ENCODE peak calls at places on chromosomes 3 and 15, in eight cellular contexts. L, W, K, D, I, Z, P and R are unnamed samples.

GRCh38 chr15:81312790-81313543 is 11.0 kb downstream of the STARD5 start:
- DNase-seq in L (peak; percentile 97), W (no peak), K (peak; percentile 89), D (peak; percentile 77), I (no peak), Z (no peak), P (no peak), R (peak; percentile 98)

GRCh38 chr3:83218383-83219200 is 1457.1 kb upstream of the GBE1 start:
- DNase-seq in L (no peak), W (no peak), K (no peak), D (no peak), I (no peak), Z (no peak), P (no peak), R (no peak)

GRCh38 chr3:185335799-185336198 is 27.1 kb upstream of the MAP3K13 start:
- DNase-seq in L (peak; percentile 41), W (no peak), K (no peak), D (no peak), I (no peak), Z (no peak), P (no peak), R (peak; percentile 30)

GRCh38 chr15:35583863-35584528 is 38.0 kb upstream of the DPH6 start:
- DNase-seq in L (peak; percentile 5), W (no peak), K (no peak), D (peak; percentile 10), I (no peak), Z (no peak), P (no peak), R (peak; percentile 30)

GRCh38 chr15:101307897-101308603 is 13.0 kb upstream of the SNRPA1 start:
- DNase-seq in L (no peak), W (no peak), K (no peak), D (no peak), I (no peak), Z (no peak), P (no peak), R (no peak)

GRCh38 chr3:9915252-9916141 is 1.4 kb upstream of the IL17RC start:
- DNase-seq in L (peak; percentile 54), W (peak; percentile 30), K (no peak), D (no peak), I (peak; percentile 39), Z (peak; percentile 16), P (no peak), R (peak; percentile 67)

GRCh38 chr3:111723293-111723963 is 128.3 kb upstream of the ZBED2 start:
- DNase-seq in L (peak; percentile 77), W (no peak), K (peak; percentile 73), D (no peak), I (no peak), Z (no peak), P (no peak), R (peak; percentile 61)

GRCh38 chr3:27680517-27681246 is 41.4 kb downstream of the EOMES start:
- DNase-seq in L (no peak), W (no peak), K (no peak), D (no peak), I (no peak), Z (no peak), P (peak; percentile 52), R (peak; percentile 58)

GRCh38 chr15:66085128-66085527 is 168.4 kb downstream of the MEGF11 start:
- DNase-seq in L (no peak), W (no peak), K (no peak), D (no peak), I (no peak), Z (no peak), P (no peak), R (no peak)

GRCh38 chr3:126117212-126117611 is 33.3 kb upstream of the SLC41A3 start:
- DNase-seq in L (no peak), W (no peak), K (no peak), D (no peak), I (no peak), Z (no peak), P (no peak), R (no peak)

GRCh38 chr15:43648649-43649429 is at the start of gene CATSPER2:
- DNase-seq in L (no peak), W (no peak), K (no peak), D (no peak), I (no peak), Z (no peak), P (no peak), R (no peak)

GRCh38 chr3:94548581-94549316 is 485.9 kb downstream of the NSUN3 start:
- DNase-seq in L (no peak), W (no peak), K (no peak), D (no peak), I (no peak), Z (no peak), P (no peak), R (no peak)

GRCh38 chr15:81789403-81789802 is 256.4 kb downstream of the MEX3B start:
- DNase-seq in L (no peak), W (no peak), K (no peak), D (no peak), I (no peak), Z (no peak), P (no peak), R (no peak)

GRCh38 chr3:31882895-31883294 is 98.2 kb downstream of the OSBPL10 start:
- DNase-seq in L (no peak), W (no peak), K (no peak), D (no peak), I (no peak), Z (no peak), P (no peak), R (no peak)

GRCh38 chr15:89912674-89913396 is at the start of gene ARPIN:
- DNase-seq in L (peak; percentile 69), W (peak; percentile 7), K (no peak), D (peak; percentile 39), I (no peak), Z (no peak), P (peak; percentile 48), R (peak; percentile 62)

GRCh38 chr15:59190291-59190690 is 16.4 kb upstream of the LDHAL6B start:
- DNase-seq in L (no peak), W (no peak), K (no peak), D (no peak), I (no peak), Z (no peak), P (no peak), R (peak; percentile 62)

GRCh38 chr3:122356402-122356801 is 26.6 kb downstream of the MIX23 start:
- DNase-seq in L (peak; percentile 12), W (no peak), K (peak; percentile 10), D (peak; percentile 61), I (no peak), Z (no peak), P (peak; percentile 6), R (peak; percentile 37)

GRCh38 chr3:22685598-22685997 is 517.5 kb upstream of the UBE2E2 start:
- DNase-seq in L (peak; percentile 9), W (no peak), K (no peak), D (no peak), I (no peak), Z (no peak), P (no peak), R (no peak)

GRCh38 chr3:177822826-177823225 is 625.5 kb upstream of the TBL1XR1 start:
- DNase-seq in L (no peak), W (no peak), K (no peak), D (no peak), I (no peak), Z (no peak), P (no peak), R (no peak)

GRCh38 chr3:43296565-43296964 is 10.2 kb downstream of the SNRK start:
- DNase-seq in L (no peak), W (no peak), K (no peak), D (no peak), I (peak; percentile 21), Z (peak; percentile 42), P (no peak), R (no peak)

GRCh38 chr15:40955930-40956542 is 2.8 kb downstream of the CHAC1 start:
- DNase-seq in L (no peak), W (no peak), K (no peak), D (no peak), I (no peak), Z (no peak), P (no peak), R (no peak)

GRCh38 chr3:142542054-142542453 is 36.5 kb downstream of the ATR start:
- DNase-seq in L (no peak), W (no peak), K (no peak), D (no peak), I (no peak), Z (no peak), P (no peak), R (no peak)

GRCh38 chr3:112409061-112409460 is 76.1 kb downstream of the CD200 start:
- DNase-seq in L (no peak), W (no peak), K (no peak), D (no peak), I (no peak), Z (no peak), P (no peak), R (no peak)

GRCh38 chr3:94799420-94800060 is 736.7 kb downstream of the NSUN3 start:
- DNase-seq in L (no peak), W (no peak), K (no peak), D (no peak), I (no peak), Z (no peak), P (no peak), R (no peak)

GRCh38 chr3:62325896-62326295 is 47.5 kb downstream of the FEZF2 start:
- DNase-seq in L (no peak), W (no peak), K (no peak), D (no peak), I (no peak), Z (no peak), P (no peak), R (no peak)

GRCh38 chr3:122219242-122219872 is 35.9 kb downstream of the CASR start:
- DNase-seq in L (no peak), W (no peak), K (no peak), D (no peak), I (no peak), Z (no peak), P (no peak), R (no peak)

GRCh38 chr3:107344722-107345121 is 32.5 kb upstream of the CCDC54 start:
- DNase-seq in L (peak; percentile 21), W (no peak), K (no peak), D (no peak), I (no peak), Z (no peak), P (no peak), R (no peak)

GRCh38 chr3:157650191-157650590 is 147.0 kb upstream of the VEPH1 start:
- DNase-seq in L (no peak), W (no peak), K (no peak), D (no peak), I (no peak), Z (no peak), P (no peak), R (peak; percentile 27)

GRCh38 chr15:77019476-77020331 is 24.8 kb downstream of the PSTPIP1 start:
- DNase-seq in L (no peak), W (no peak), K (no peak), D (no peak), I (peak; percentile 34), Z (no peak), P (no peak), R (no peak)

GRCh38 chr3:18425641-18426403 is 683 bp upstream of the SATB1 start:
- DNase-seq in L (no peak), W (no peak), K (no peak), D (peak; percentile 14), I (peak; percentile 69), Z (peak; percentile 67), P (no peak), R (no peak)

GRCh38 chr15:78708713-78709112 is 67.7 kb upstream of the CHRNB4 start:
- DNase-seq in L (no peak), W (no peak), K (no peak), D (no peak), I (no peak), Z (no peak), P (no peak), R (no peak)